ENCODE peak calls at places on chromosomes 1 and 21, in eight cellular contexts. R, N, Z, X, A, S, G and Y are unnamed samples. For H3K4me1 and H3K9me3, the result is how much of the 10 kb centered on the place peaks cover.

GRCh38 chr1:60924964-60925798 is 157.2 kb upstream of the NFIA start:
- DNase-seq in G (no peak), S (no peak), X (no peak), N (no peak), R (no peak), A (no peak), Z (no peak), Y (no peak)

GRCh38 chr1:39508857-39509305 is 17.4 kb downstream of the BMP8A start:
- DNase-seq in S (peak), A (no peak), R (no peak), N (peak), X (peak), Z (no peak), G (no peak), Y (no peak)

GRCh38 chr1:225919906-225920305 is 4.1 kb downstream of the PYCR2 start:
- DNase-seq in X (peak), Z (peak), N (peak), S (peak), G (peak), A (peak), R (no peak), Y (no peak)

GRCh38 chr1:150551784-150552691 is 2.8 kb downstream of the ADAMTSL4 start:
- DNase-seq in X (peak), R (no peak), G (peak), Z (peak), N (peak), S (peak), A (peak), Y (no peak)

GRCh38 chr1:161494069-161494735 is 11.1 kb upstream of the FCGR2A start:
- DNase-seq in X (no peak), N (peak), R (no peak), S (no peak), A (no peak), Z (no peak), G (no peak), Y (no peak)

GRCh38 chr1:223229756-223230155 is 86.7 kb upstream of the TLR5 start:
- DNase-seq in X (no peak), A (no peak), G (no peak), R (no peak), S (no peak), Z (no peak), N (no peak), Y (no peak)

GRCh38 chr1:212260557-212261342 is 24.5 kb upstream of the PPP2R5A start:
- DNase-seq in X (no peak), N (no peak), S (no peak), Z (peak), G (no peak), R (no peak), A (no peak), Y (no peak)

GRCh38 chr1:154219511-154219910 is 1.2 kb upstream of the UBAP2L start:
- DNase-seq in R (no peak), S (peak), N (peak), Z (peak), G (no peak), A (no peak), X (no peak), Y (no peak)

GRCh38 chr1:83900530-83900929 is 98.4 kb downstream of the TTLL7 start:
- DNase-seq in R (no peak), G (no peak), X (no peak), Z (peak), S (peak), N (peak), A (no peak), Y (peak)

DNA sequence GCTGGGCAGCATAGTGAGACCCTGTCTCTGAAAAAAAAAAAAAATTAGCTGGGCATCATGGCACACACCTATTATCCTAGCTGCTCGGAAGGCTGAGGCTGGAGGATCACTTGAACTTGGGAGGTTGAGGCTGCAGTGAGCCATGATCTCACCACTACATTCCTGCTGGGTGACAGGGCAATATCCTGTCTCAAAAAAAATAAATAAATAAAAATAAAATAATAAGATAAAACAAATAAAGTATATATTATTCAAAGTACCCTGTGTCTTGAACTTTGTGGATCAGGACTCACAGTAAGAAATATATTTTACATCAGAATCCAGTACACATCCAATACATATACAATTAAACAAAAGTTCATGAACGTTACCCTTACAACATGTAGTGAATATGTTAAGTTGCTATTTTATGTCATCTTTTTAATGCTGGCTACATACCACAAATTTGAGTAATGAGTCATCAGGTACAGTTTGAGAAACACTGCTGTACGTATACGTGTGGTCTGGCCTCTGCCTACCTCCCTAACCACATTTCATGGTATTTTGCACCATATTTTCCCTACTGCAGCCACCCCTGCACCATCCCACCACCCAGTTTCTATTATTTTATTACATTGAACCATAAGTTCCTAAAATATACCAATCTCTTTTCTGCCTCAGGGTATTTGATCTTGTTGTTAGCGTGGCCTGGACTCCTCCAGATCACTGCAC is 4.4 kb downstream of the NME7 start:
- DNase-seq in R (no peak), N (peak), S (peak), G (no peak), A (no peak), X (no peak), Z (peak), Y (peak)
- H3K4me1 ChIP-seq in R (under half), N (under half), S (under half), G (under half), A (under half), X (under half), Z (under half), Y (under half)

DNA sequence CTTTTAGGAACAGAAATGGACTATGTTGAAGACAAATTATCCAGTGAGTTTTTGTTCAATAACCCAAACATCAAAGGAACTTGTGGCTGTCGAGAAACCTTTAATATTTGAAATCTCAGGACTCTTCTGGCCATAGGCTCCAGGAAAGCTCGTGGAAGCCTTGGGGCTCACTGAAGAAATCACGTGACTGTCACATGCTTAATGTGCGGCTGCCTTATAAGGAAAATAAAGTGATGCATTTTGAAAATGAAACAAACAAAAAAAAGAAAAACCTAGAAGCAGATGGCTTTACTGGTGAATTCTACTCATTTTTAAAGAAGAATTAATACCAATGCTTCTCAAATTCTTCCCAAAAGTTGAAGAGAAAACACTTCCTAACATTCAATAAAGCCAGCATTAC is 228.4 kb upstream of the RAB4A start:
- DNase-seq in S (no peak), G (no peak), A (no peak), Z (no peak), R (no peak), X (no peak), N (no peak), Y (no peak)
- H3K27ac ChIP-seq in S (no peak), G (no peak), A (no peak), Z (no peak), R (no peak), X (no peak), N (no peak), Y (no peak)

GRCh38 chr1:241917487-241917886 is 40.1 kb upstream of the BECN2 start:
- DNase-seq in S (no peak), R (no peak), Z (no peak), A (no peak), G (no peak), X (peak), N (no peak), Y (no peak)
- H3K9me3 ChIP-seq in S (under half), R (under half), Z (under half), A (under half), G (under half), X (under half), N (under half), Y (under half)

GRCh38 chr21:33203371-33203724 is 26.4 kb upstream of the IFNAR2 start:
- DNase-seq in Z (no peak), N (no peak), X (no peak), G (no peak), S (no peak), A (no peak), R (no peak), Y (no peak)
- H3K4me1 ChIP-seq in Z (under half), N (under half), X (under half), G (under half), S (under half), A (under half), R (under half), Y (under half)

GRCh38 chr1:186680031-186681012 is at the start of gene PTGS2:
- DNase-seq in X (peak), R (no peak), S (peak), A (peak), G (peak), Z (peak), N (peak), Y (no peak)
- H3K27ac ChIP-seq in X (peak), R (no peak), S (peak), A (peak), G (peak), Z (peak), N (no peak), Y (no peak)

DNA sequence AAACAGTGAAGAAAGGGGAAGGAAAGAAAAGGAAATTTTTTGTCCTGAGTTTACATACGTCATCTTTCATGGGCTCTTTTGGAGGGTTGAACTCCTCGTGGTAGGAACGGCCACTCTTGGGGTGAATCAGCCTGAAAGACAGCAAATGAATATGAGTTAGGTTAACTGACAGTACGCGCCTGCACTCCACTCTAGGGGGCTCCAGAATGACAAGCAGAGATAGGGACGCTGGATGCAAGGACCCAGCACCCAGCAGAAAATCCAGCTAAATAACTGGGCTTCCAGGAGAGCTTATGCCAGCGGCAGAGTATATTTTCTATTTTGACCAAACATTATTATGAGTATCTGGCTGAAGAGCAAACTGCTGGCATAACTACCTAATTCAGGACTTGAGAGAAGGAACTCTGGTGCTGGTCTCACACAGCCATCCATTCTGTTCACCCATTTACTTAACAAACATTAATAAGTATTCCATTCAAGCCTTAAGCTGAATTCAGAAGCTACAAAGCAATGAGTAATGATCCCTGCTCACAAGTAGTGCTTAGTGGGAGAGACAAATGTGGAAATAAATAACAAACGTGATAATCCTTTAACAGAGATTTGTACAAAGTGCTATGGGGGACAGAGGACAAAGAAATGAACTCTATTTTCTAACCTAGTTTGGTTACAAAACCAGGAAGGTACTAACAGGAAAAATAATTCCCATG is 22.1 kb downstream of the AK2 start:
- DNase-seq in S (no peak), A (no peak), Z (no peak), N (no peak), X (no peak), R (no peak), G (no peak), Y (no peak)
- H3K9me3 ChIP-seq in S (under half), A (under half), Z (under half), N (under half), X (under half), R (under half), G (under half), Y (under half)

DNA sequence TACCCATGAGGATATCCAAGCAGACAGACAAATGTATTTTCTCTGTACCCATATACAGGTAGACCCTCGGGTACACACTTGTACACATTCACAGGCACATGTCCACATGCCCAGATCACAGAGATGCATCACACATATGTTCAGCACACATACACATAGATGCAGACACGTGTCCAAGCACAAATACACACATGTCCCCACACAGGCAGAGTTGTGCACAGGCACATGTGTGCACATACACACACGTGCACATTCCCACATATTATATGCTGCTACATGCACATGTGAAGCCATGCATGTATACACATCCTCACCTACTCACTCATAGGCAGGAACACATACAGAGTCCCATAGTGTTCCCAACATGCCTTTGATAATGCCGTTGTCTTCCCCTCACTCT is 219.5 kb downstream of the GRIK3 start:
- DNase-seq in R (no peak), G (no peak), S (no peak), X (no peak), A (no peak), N (no peak), Z (no peak), Y (no peak)
- H3K4me1 ChIP-seq in R (under half), G (under half), S (under half), X (under half), A (under half), N (under half), Z (under half), Y (under half)

GRCh38 chr1:116821763-116822162 is 67.5 kb downstream of the CD2 start:
- DNase-seq in R (no peak), S (no peak), Z (no peak), A (no peak), G (no peak), N (no peak), X (no peak), Y (no peak)

GRCh38 chr1:116819081-116819480 is 64.9 kb downstream of the CD2 start:
- DNase-seq in Z (no peak), G (no peak), R (no peak), A (no peak), S (no peak), N (no peak), X (no peak), Y (no peak)

GRCh38 chr1:116824631-116825399 is 70.6 kb downstream of the CD2 start:
- DNase-seq in R (no peak), N (peak), S (no peak), A (no peak), X (no peak), Z (no peak), G (no peak), Y (no peak)

GRCh38 chr1:116817582-116818064 is 63.4 kb downstream of the CD2 start:
- DNase-seq in X (no peak), S (peak), A (no peak), Z (peak), G (peak), R (peak), N (peak), Y (peak)

GRCh38 chr1:116820362-116820761 is 66.1 kb downstream of the CD2 start:
- DNase-seq in A (peak), R (no peak), Z (peak), S (peak), X (no peak), G (no peak), N (peak), Y (no peak)
- H3K27ac ChIP-seq in A (peak), R (no peak), Z (no peak), S (no peak), X (no peak), G (no peak), N (no peak), Y (no peak)

GRCh38 chr21:7953058-7953457 is 2568.3 kb upstream of the TPTE start:
- DNase-seq in G (no peak), N (no peak), X (no peak), Z (no peak), A (no peak), R (no peak), S (no peak), Y (no peak)

GRCh38 chr21:7951854-7952519 is 2569.4 kb upstream of the TPTE start:
- DNase-seq in X (no peak), N (no peak), G (no peak), R (no peak), S (no peak), A (no peak), Z (no peak), Y (no peak)

GRCh38 chr21:7957713-7958064 is 2563.7 kb upstream of the TPTE start:
- DNase-seq in X (no peak), G (no peak), N (no peak), R (no peak), S (no peak), Z (no peak), A (no peak), Y (no peak)

GRCh38 chr21:7947422-7947821 is 2574.0 kb upstream of the TPTE start:
- DNase-seq in Z (no peak), R (no peak), S (no peak), G (no peak), N (no peak), X (no peak), A (no peak), Y (no peak)

DNA sequence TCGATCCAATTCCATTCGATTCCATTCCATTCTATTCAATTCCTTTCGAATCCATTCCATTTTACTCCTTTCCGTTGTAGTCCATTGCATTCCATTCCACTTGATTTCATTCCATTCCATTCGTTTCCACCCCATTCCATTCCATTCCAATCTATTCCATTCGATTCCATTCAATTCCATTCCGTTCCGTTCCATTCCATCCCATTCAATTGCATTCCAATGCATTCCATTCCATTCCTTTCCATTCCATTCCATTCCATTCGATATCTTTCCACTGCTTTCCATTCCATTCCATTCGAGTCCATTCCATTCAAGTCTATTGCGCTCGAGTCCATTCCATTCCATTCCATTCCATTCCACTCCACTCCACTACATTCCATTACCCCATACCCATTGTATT is 2568.7 kb upstream of the TPTE start:
- DNase-seq in X (no peak), G (no peak), R (no peak), Z (no peak), N (no peak), A (no peak), S (no peak), Y (no peak)
- H3K9me3 ChIP-seq in X (under half), G (under half), R (half or more), Z (half or more), N (half or more), A (half or more), S (under half), Y (under half)

GRCh38 chr1:207925210-207925609 is 14.3 kb upstream of the CD34 start:
- DNase-seq in N (peak), Z (no peak), R (no peak), X (peak), A (peak), G (peak), S (peak), Y (no peak)

GRCh38 chr1:207920481-207921050 is 9.6 kb upstream of the CD34 start:
- DNase-seq in X (no peak), G (no peak), S (no peak), Z (no peak), R (no peak), N (no peak), A (no peak), Y (no peak)

GRCh38 chr1:207922554-207922953 is 11.6 kb upstream of the CD34 start:
- DNase-seq in Z (no peak), S (no peak), X (peak), N (no peak), A (peak), R (no peak), G (no peak), Y (no peak)

GRCh38 chr1:207923121-207923520 is 12.2 kb upstream of the CD34 start:
- DNase-seq in N (no peak), Z (no peak), S (no peak), R (no peak), G (no peak), X (no peak), A (no peak), Y (no peak)

GRCh38 chr1:207923561-207923960 is 12.6 kb upstream of the CD34 start:
- DNase-seq in Z (no peak), R (no peak), X (no peak), N (no peak), S (no peak), A (no peak), G (no peak), Y (no peak)
- H3K4me1 ChIP-seq in Z (under half), R (under half), X (under half), N (under half), S (under half), A (half or more), G (under half), Y (under half)